ENCODE peak calls at places on chromosomes 13 and 19, in four cellular contexts. I is GM23338, P is MM.1S, L is GM23248. Y is an unnamed sample. For H3K27me3, the result is how much of the 10 kb centered on the place peaks cover.

GRCh38 chr19:8575467-8575997 is 1.7 kb downstream of the MYO1F start:
- DNase-seq in L (peak), P (peak), I (peak), Y (no peak)

GRCh38 chr13:67258482-67258881 is 28.3 kb upstream of the PCDH9 start:
- DNase-seq in L (no peak), P (peak), I (peak), Y (no peak)

GRCh38 chr19:44757735-44758505 is 9.4 kb downstream of the BCL3 start:
- DNase-seq in L (no peak), P (no peak), I (peak), Y (no peak)

GRCh38 chr19:42216653-42217521 is 590 bp downstream of the DEDD2 start:
- DNase-seq in L (peak), P (peak), I (peak), Y (no peak)

GRCh38 chr13:24203726-24204295 is 43.3 kb downstream of the SPATA13 start:
- DNase-seq in I (no peak), L (no peak), P (peak), Y (no peak)

GRCh38 chr19:10289167-10289835 is 451 bp upstream of the ICAM5 start:
- DNase-seq in P (peak), I (peak), L (peak), Y (peak)

GRCh38 chr13:111532111-111532510 is 211.7 kb downstream of the TEX29 start:
- DNase-seq in P (no peak), L (no peak), I (peak), Y (no peak)

GRCh38 chr19:8307965-8308866 is at the start of gene CD320:
- DNase-seq in P (peak), I (peak), L (peak), Y (peak)

GRCh38 chr19:49968279-49968922 is 7.4 kb upstream of the SIGLEC11 start:
- DNase-seq in L (peak), P (no peak), I (no peak), Y (no peak)

GRCh38 chr13:34128661-34129060 is 310.7 kb downstream of the RFC3 start:
- DNase-seq in L (no peak), P (no peak), I (no peak), Y (no peak)

GRCh38 chr19:33248954-33249613 is 23.4 kb upstream of the SLC7A10 start:
- DNase-seq in I (no peak), L (peak), P (no peak), Y (no peak)

GRCh38 chr13:112885242-112885781 is 83.7 kb upstream of the MCF2L start:
- DNase-seq in P (no peak), L (no peak), I (no peak), Y (no peak)

GRCh38 chr13:59208405-59209195 is 955.1 kb downstream of the DIAPH3 start:
- DNase-seq in P (no peak), L (no peak), I (no peak), Y (no peak)

GRCh38 chr19:11437955-11438354 is 2.5 kb downstream of the PRKCSH start:
- DNase-seq in I (no peak), L (no peak), P (no peak), Y (no peak)

GRCh38 chr19:11435833-11436313 is 438 bp downstream of the PRKCSH start:
- DNase-seq in L (peak), I (peak), P (no peak), Y (no peak)

GRCh38 chr19:11435057-11435832 is at the start of the genes ODAD3 and PRKCSH:
- DNase-seq in P (peak), L (peak), I (peak), Y (peak)

GRCh38 chr19:11434703-11435056 is 241 bp downstream of the ODAD3 start:
- DNase-seq in P (no peak), I (no peak), L (no peak), Y (no peak)
- TF ChIP-seq EZH2phosphoT487 in P (no peak), I (no peak), L (no peak), Y (no peak)

DNA sequence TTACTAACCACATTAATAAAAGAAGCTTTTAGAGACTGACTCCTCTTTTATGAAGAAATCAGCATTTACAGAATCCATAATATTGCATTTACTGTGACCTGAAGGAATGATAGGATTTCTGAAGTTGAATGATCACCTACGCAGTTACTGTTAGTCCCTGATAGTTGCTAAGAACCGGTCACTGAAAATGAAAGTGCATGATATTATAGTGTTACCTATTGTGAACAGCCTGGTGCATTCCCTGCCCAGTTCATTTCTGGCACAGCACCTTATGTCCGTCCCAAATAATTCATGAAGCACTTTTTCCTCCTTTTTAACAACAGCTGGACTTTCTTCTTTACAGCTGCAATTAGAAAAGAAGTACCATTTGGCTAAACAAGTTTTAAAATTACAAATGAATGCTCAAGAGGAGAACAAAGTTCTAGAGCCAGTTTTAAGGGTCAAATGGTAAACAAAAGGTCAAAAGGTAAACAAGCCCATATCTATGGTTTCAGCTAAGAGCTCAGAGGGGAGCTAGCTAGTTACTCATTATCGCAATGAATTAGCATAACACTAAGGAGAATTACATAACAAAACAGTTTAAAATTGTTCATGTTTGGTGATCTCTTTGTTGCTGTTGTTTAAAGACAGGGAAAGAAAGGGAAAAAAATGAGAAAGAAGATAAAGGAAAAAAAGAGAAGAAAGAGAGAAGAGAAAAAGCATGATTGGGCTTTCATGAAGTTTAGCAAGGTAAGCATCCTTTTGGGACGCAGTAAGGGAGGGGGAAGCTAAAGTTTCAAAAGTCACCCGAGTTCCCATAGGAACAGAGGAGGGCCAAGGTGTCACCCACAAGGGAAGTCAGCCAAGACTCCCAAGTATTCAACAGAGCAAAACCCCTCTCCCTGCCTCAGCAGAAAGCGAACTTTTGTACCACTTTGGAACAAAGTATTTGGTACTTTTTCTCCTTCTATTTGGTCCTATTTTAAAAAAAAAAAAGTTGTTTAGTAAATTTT is 50.2 kb downstream of the FLT3 start:
- DNase-seq in I (peak), L (no peak), P (no peak), Y (no peak)
- H3K27me3 ChIP-seq in I (under half), L (under half), P (under half), Y (under half)

DNA sequence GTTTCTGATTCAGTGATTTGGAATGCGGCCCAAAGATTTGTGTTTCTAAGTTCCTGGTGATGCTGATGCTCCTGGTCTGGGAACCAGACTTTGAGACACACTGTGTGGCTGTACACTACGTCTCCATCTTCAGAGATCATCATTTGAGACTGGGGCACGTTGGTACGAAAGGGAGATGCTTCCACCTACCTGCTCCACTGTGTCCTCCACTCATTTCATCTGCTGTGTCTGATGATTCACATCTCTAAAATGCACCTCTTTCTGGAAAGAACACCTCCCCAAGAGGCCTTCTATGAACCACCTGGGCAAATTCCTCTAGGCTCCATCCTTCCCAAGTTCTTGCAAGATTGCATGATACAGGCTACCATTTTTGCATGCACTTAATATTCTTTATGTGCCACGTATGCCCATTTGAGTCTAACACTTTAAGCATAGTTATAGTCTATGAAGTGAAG is 58.6 kb downstream of the ERCC5 start:
- DNase-seq in P (no peak), L (no peak), I (no peak), Y (no peak)
- H3K4me2 ChIP-seq in P (no peak), L (no peak), I (no peak), Y (no peak)

GRCh38 chr19:5691205-5691929 is 1.3 kb downstream of the RPL36 start:
- DNase-seq in I (peak), L (peak), P (no peak), Y (no peak)
- TF ChIP-seq EZH2phosphoT487 in I (no peak), L (no peak), P (no peak), Y (no peak)

DNA sequence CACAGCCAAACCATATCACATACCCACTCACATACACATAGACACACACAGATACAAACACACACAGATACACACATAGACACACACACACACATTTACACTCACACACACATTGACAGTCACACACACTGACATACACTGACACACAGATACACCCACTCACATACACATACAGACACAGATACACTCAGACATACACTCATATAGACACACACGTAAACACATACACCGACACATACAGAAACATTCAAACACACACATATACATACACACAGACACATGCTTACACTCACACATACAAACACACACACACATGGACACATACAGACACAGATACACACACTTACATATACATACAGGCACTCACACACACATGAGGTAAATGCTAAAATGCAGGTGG is 30.2 kb downstream of the GJA3 start:
- DNase-seq in L (no peak), P (no peak), I (no peak), Y (no peak)
- H3K27me3 ChIP-seq in L (under half), P (under half), I (under half), Y (under half)

DNA sequence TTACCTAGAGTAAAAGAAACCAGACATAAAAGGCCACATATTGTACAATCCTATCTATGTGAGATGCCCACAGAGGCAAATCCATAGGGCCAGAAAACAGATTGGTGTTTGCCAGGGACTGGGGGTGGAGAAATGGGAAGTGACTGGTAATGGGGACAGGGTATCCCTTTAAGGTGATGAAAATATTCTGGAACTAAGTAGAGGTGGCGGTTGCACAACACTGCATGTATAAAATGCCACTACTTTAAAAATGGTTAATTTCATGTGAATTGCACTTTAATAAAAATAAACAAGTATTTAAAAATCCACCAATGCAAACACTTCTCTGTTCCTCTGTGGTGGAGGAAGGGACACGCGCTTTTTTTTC is 41.5 kb upstream of the KLF2 start:
- DNase-seq in P (no peak), I (no peak), L (no peak), Y (no peak)
- H3K4me2 ChIP-seq in P (no peak), I (no peak), L (peak), Y (no peak)

GRCh38 chr13:75175575-75175974 is 306.4 kb downstream of the TBC1D4 start:
- DNase-seq in P (no peak), I (no peak), L (peak), Y (no peak)

GRCh38 chr13:75186384-75186783 is 295.6 kb downstream of the TBC1D4 start:
- DNase-seq in I (no peak), P (no peak), L (no peak), Y (no peak)

GRCh38 chr13:75178436-75178835 is 303.5 kb downstream of the TBC1D4 start:
- DNase-seq in P (no peak), I (no peak), L (peak), Y (no peak)

GRCh38 chr13:75181906-75182305 is 300.1 kb downstream of the TBC1D4 start:
- DNase-seq in L (peak), I (no peak), P (no peak), Y (no peak)

DNA sequence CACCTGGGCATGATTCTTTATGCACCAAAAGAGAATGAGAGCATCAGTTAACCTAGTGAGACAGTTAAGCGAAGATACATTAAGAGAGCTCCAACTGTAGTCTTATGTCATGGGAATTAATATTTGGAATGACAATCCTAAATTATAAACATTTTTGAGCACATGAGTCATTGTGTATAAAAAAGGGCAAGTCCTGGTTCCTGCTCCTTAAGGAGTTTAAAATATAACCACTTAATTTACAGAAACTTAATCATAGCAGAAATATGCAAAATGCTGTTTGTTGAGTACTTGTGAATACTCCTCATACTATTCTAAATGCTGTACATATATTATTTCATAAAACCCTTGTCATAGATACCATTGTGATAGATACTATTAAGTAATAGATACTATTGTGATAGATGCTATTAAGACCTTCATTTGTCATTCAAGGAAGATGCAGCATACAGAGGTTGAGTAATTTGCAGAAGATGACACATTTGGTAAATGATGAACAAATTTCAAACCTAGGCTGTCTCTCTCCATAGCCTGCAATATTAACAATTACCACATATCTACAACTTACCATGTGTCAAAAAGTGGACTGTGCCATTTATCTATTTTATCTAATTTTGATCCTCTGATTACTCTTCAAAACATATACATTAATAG is 301.0 kb downstream of the TBC1D4 start:
- DNase-seq in I (no peak), L (peak), P (no peak), Y (no peak)
- TF ChIP-seq EZH2phosphoT487 in I (no peak), L (no peak), P (no peak), Y (no peak)

DNA sequence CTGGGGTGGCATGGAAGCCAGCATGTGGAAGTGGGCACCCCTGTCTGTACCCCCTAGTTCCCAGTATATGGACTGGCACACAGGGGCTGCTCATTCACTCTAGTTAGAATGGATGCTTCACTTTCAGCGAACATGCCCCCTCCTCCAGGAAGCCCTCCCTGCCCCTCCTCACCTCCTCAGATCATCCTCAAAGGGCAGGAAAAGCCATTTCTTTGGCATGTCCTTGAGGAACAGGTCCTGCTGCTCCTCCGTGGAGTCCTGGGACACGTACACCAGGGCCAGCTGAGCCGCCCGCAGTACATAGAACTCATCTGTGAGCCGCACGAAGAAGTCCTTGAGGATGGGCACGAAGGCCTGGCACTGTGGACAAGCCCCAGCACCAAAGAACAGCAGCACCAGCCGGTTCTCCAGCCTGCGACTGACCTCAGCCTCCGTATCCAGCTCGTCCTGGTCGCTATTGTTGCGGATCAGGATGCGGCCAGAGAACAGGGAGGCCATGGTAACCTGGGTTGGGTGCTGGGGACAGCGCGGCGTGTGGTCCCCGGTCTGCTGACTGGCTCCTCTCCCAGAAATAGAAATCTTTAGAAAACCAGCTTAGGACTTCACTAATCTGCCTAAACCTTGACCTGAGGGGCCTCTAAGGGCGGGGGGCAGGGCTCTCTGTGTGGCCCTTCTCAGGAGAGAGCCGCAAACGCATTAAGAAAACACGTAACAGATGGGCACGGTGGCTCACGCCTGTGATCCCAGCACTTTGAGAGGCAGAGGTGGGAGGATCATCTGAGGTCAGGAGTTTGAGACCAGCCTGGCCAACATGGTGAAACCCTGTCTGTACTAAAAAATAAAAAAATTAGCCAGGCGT is at the start of gene NXNL1:
- DNase-seq in P (no peak), L (no peak), I (no peak), Y (no peak)
- H3K27me3 ChIP-seq in P (half or more), L (under half), I (under half), Y (under half)

DNA sequence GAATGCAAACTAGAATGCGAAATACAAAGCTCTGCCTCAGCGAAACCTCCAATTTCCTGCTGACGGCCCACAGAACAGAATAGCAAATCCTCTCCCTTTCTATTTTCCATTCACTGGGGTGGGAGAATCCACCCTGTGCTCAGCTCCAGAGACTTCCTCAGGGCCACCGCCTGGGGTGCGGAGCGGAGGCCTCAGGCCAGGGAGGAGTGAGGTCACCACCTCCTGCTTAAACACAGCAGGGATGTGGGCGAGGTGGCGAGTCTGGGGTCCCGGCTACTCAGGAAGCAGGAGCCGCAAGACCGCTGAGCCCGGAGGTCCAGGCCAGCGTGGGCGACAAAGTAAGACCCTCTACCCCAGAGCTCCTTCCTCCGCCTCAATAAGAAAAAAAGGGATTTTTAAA is 666 bp upstream of the ZNF320 start:
- DNase-seq in L (peak), I (peak), P (no peak), Y (no peak)
- H3K4me2 ChIP-seq in L (peak), I (peak), P (no peak), Y (peak)

Y was measured in HCT116.